ENCODE peak calls at places on chromosomes 1 and 21, in eight cellular contexts. J is right atrium auricular region; O is activated CD8-positive, alpha-beta T cell treated with anti-CD3 and anti-CD28 coated beads for 36 hours; S is fibroblast of pulmonary artery; V is neural progenitor cell; A is GM23338; E is foreskin keratinocyte; N is right lobe of liver. I is an unnamed sample.

GRCh38 chr1:155329980-155330598 is 9.4 kb downstream of the RUSC1 start:
- DNase-seq in J (no peak), O (no peak), S (no peak), V (no peak), A (no peak), E (no peak), N (no peak), I (no peak)

GRCh38 chr1:47438321-47439150 is 692 bp downstream of the FOXD2 start:
- DNase-seq in J (no peak), O (peak; percentile 48), S (no peak), V (peak; percentile 45), A (peak; percentile 41), E (no peak), N (no peak), I (no peak)

GRCh38 chr21:43273708-43274021 is 104.9 kb downstream of the CRYAA start:
- DNase-seq in J (no peak), O (no peak), S (no peak), V (no peak), A (no peak), E (no peak), N (no peak), I (no peak)

GRCh38 chr1:224691106-224691505 is 75.0 kb downstream of the CNIH3 start:
- DNase-seq in J (no peak), O (no peak), S (no peak), V (no peak), A (no peak), E (no peak), N (no peak), I (no peak)

GRCh38 chr1:166490437-166490784 is 323.6 kb upstream of the FAM78B start:
- DNase-seq in J (no peak), O (no peak), S (no peak), V (no peak), A (no peak), E (no peak), N (no peak), I (no peak)

GRCh38 chr1:87295720-87296119 is 33.0 kb upstream of the LMO4 start:
- DNase-seq in J (no peak), O (no peak), S (no peak), V (peak; percentile 27), A (peak; percentile 23), E (no peak), N (no peak), I (no peak)

GRCh38 chr1:18751425-18751824 is 108.0 kb downstream of the TAS1R2 start:
- DNase-seq in J (no peak), O (no peak), S (no peak), V (no peak), A (no peak), E (no peak), N (no peak), I (no peak)

GRCh38 chr1:70420320-70420719 is 9.3 kb downstream of the CTH start:
- DNase-seq in J (no peak), O (no peak), S (no peak), V (peak; percentile 35), A (peak; percentile 56), E (no peak), N (no peak), I (no peak)

GRCh38 chr1:30707412-30708360 is 15.7 kb downstream of the MATN1 start:
- DNase-seq in J (peak; percentile 79), O (peak; percentile 71), S (peak; percentile 69), V (peak; percentile 93), A (peak; percentile 88), E (no peak), N (peak; percentile 76), I (no peak)

GRCh38 chr1:241838831-241839365 is 9.1 kb upstream of the EXO1 start:
- DNase-seq in J (no peak), O (no peak), S (no peak), V (no peak), A (no peak), E (no peak), N (no peak), I (no peak)

GRCh38 chr1:49036700-49037099 is 260.0 kb upstream of the BEND5 start:
- DNase-seq in J (no peak), O (no peak), S (no peak), V (no peak), A (peak; percentile 67), E (no peak), N (no peak), I (no peak)

GRCh38 chr1:231171623-231172197 is 9.9 kb downstream of the TRIM67 start:
- DNase-seq in J (no peak), O (no peak), S (no peak), V (no peak), A (no peak), E (peak; percentile 67), N (no peak), I (peak; percentile 50)

GRCh38 chr1:157110686-157111085 is 11.1 kb upstream of the ETV3L start:
- DNase-seq in J (no peak), O (no peak), S (no peak), V (no peak), A (no peak), E (no peak), N (no peak), I (no peak)

GRCh38 chr1:210866532-210866931 is 267.4 kb downstream of the KCNH1 start:
- DNase-seq in J (no peak), O (no peak), S (no peak), V (no peak), A (no peak), E (no peak), N (no peak), I (no peak)

GRCh38 chr1:204477036-204477740 is 17.4 kb downstream of the PIK3C2B start:
- DNase-seq in J (no peak), O (no peak), S (no peak), V (no peak), A (no peak), E (no peak), N (peak; percentile 74), I (no peak)

GRCh38 chr1:154567386-154568164 is at the start of gene CHRNB2:
- DNase-seq in J (no peak), O (peak; percentile 72), S (peak; percentile 45), V (peak; percentile 94), A (peak; percentile 96), E (no peak), N (peak; percentile 62), I (peak; percentile 82)

GRCh38 chr21:16841917-16842316 is 670.9 kb upstream of the CXADR start:
- DNase-seq in J (no peak), O (no peak), S (no peak), V (no peak), A (no peak), E (no peak), N (no peak), I (no peak)

DNA sequence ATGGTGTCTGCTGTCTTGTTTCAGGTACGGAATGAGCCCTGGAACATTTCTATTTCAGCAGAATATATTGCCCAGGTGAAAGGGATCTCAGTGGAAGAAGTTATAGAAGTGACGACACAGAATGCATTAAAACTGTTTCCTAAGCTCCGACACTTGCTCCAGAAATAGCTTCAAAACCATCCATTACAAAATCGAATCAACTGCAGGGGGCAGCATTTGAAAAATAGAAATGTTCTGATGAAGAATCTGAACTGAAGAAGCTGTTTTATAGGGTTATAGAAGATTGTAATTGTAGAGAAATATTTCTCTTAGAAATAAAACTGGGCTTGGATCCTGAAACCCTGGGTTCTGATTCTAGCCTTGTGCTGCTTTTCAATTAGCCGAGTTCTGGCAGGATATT is 23.3 kb downstream of the TATDN3 start:
- DNase-seq in J (no peak), O (peak; percentile 32), S (peak; percentile 31), V (no peak), A (peak; percentile 21), E (no peak), N (no peak), I (no peak)
- TF ChIP-seq CTCF in J (peak; percentile 58), O (peak; percentile 47), S (peak; percentile 29), V (peak; percentile 58), A (peak; percentile 36), E (peak; percentile 54), N (peak; percentile 48), I (no peak)

DNA sequence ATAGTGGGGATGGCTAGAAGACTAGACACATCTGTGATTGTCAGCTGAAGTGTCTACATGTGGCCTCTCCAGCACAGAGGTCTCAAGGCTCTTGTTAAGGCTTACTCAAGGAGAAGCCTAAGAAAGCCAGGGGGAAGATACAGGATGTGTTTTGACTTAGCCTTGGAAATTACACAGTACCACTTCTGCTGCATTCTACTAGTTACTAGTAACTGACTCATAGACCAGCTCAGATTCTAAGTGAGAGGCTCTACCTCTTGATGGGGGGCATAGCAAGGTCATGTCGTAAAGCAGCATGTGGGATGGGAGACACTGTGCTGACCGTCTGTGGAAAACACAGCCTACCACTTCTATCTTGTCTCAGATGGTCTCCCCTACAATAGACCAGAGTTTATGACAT is 99.5 kb downstream of the UBE2U start:
- DNase-seq in J (no peak), O (no peak), S (no peak), V (no peak), A (no peak), E (no peak), N (no peak), I (no peak)
- TF ChIP-seq CTCF in J (no peak), O (no peak), S (no peak), V (no peak), A (no peak), E (no peak), N (no peak), I (no peak)

GRCh38 chr1:151533870-151534269 is 6.2 kb upstream of the TUFT1 start:
- DNase-seq in J (no peak), O (no peak), S (no peak), V (no peak), A (no peak), E (no peak), N (no peak), I (peak; percentile 59)

GRCh38 chr1:151535326-151536271 is 4.5 kb upstream of the TUFT1 start:
- DNase-seq in J (no peak), O (no peak), S (no peak), V (no peak), A (no peak), E (no peak), N (no peak), I (no peak)

GRCh38 chr1:151537112-151537511 is 3.0 kb upstream of the TUFT1 start:
- DNase-seq in J (no peak), O (no peak), S (peak; percentile 98), V (no peak), A (no peak), E (peak; percentile 91), N (no peak), I (no peak)

GRCh38 chr1:151536499-151536898 is 3.6 kb upstream of the TUFT1 start:
- DNase-seq in J (no peak), O (no peak), S (no peak), V (no peak), A (no peak), E (no peak), N (no peak), I (no peak)

GRCh38 chr1:151534662-151535278 is 5.3 kb upstream of the TUFT1 start:
- DNase-seq in J (peak; percentile 82), O (peak; percentile 88), S (peak; percentile 79), V (peak; percentile 77), A (peak; percentile 85), E (no peak), N (peak; percentile 73), I (no peak)
- TF ChIP-seq CTCF in J (peak; percentile 87), O (peak; percentile 78), S (peak; percentile 98), V (peak; percentile 97), A (peak; percentile 93), E (peak; percentile 93), N (peak; percentile 90), I (peak; percentile 84)

DNA sequence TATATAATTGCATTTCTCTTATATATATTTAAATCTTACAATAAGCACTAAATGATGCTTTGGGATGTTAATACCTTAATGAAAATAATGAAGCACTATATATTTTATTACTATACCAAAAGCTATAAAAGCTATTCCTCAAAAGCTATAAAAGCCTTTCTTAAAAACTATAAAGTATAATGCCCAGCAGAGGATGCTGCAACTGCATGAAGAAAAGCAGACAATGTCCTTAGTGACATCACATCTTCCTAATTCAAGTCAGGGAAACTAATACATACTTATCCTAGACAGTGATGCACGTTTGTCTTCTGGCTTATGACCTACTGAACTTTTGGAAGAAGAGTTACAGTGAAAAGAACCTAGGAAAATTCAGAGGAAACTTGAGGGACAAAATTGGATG is 13.6 kb upstream of the C1orf185 start:
- DNase-seq in J (no peak), O (no peak), S (peak; percentile 22), V (no peak), A (no peak), E (no peak), N (no peak), I (no peak)
- TF ChIP-seq CTCF in J (no peak), O (no peak), S (peak; percentile 23), V (no peak), A (peak; percentile 25), E (peak; percentile 53), N (peak; percentile 15), I (no peak)